ENCODE peak calls at places on chromosomes 7 and 10, in four cellular contexts. Q is psoas muscle; M is AG09309; V is activated effector memory CD4-positive, alpha-beta T cell treated with Interleukin-2 at 50 U/mL for 16 hours. S is an unnamed sample.

GRCh38 chr10:126199221-126199998 is 188.9 kb downstream of the ADAM12 start:
- DNase-seq in Q (peak), M (peak), V (no peak), S (peak)

GRCh38 chr7:75977741-75978140 is 16.7 kb downstream of the TMEM120A start:
- DNase-seq in Q (peak), M (no peak), V (no peak), S (peak)

GRCh38 chr10:33136271-33136670 is 178.2 kb upstream of the ITGB1 start:
- DNase-seq in Q (no peak), M (no peak), V (no peak), S (no peak)

GRCh38 chr7:101901661-101902491 is 84.5 kb downstream of the CUX1 start:
- DNase-seq in Q (no peak), M (no peak), V (no peak), S (no peak)

GRCh38 chr10:130242483-130242882 is 106.3 kb downstream of the GLRX3 start:
- DNase-seq in Q (no peak), M (no peak), V (no peak), S (no peak)

GRCh38 chr7:133293390-133294110 is 40.7 kb downstream of the EXOC4 start:
- DNase-seq in Q (no peak), M (no peak), V (no peak), S (no peak)

GRCh38 chr10:23037561-23037960 is 57.8 kb upstream of the MSRB2 start:
- DNase-seq in Q (no peak), M (no peak), V (no peak), S (no peak)

GRCh38 chr7:158917818-158918217 is 61.5 kb downstream of the DYNC2I1 start:
- DNase-seq in Q (no peak), M (no peak), V (no peak), S (no peak)

GRCh38 chr10:14578060-14578952 is 196.4 kb downstream of the FAM107B start:
- DNase-seq in Q (no peak), M (no peak), V (no peak), S (peak)

GRCh38 chr7:155226261-155227003 is 71.2 kb upstream of the INSIG1 start:
- DNase-seq in Q (no peak), M (no peak), V (no peak), S (no peak)

GRCh38 chr7:31883761-31884164 is 186.4 kb downstream of the PDE1C start:
- DNase-seq in Q (no peak), M (peak), V (no peak), S (peak)